ENCODE peak calls at places on chromosomes 6 and 20, in six cellular contexts. I, Q, B, E, J and G are unnamed samples.

GRCh38 chr20:36369739-36370138 is 63.6 kb downstream of the DLGAP4 start:
- DNase-seq in I (no peak), Q (no peak), B (no peak), E (no peak), J (no peak), G (no peak)

GRCh38 chr6:145025488-145025887 is 709.8 kb downstream of the EPM2A start:
- DNase-seq in I (no peak), Q (no peak), B (no peak), E (no peak), J (no peak), G (no peak)

GRCh38 chr6:658244-658643 is 1.3 kb upstream of the HUS1B start:
- DNase-seq in I (no peak), Q (no peak), B (no peak), E (no peak), J (no peak), G (no peak)

GRCh38 chr6:6583836-6584235 is 4.7 kb upstream of the LY86 start:
- DNase-seq in I (no peak), Q (no peak), B (no peak), E (no peak), J (no peak), G (no peak)

GRCh38 chr6:139243531-139243930 is 48.3 kb downstream of the TXLNB start:
- DNase-seq in I (no peak), Q (no peak), B (no peak), E (no peak), J (no peak), G (no peak)

GRCh38 chr20:46914789-46915359 is 20.2 kb downstream of the EYA2 start:
- DNase-seq in I (no peak), Q (no peak), B (no peak), E (peak), J (no peak), G (no peak)

GRCh38 chr6:128242765-128243403 is 277.5 kb downstream of the PTPRK start:
- DNase-seq in I (no peak), Q (no peak), B (no peak), E (no peak), J (no peak), G (no peak)

GRCh38 chr6:4348462-4349112 is 213.2 kb upstream of the ECI2 start:
- DNase-seq in I (no peak), Q (no peak), B (no peak), E (peak), J (no peak), G (no peak)

GRCh38 chr20:33518071-33518470 is 28.2 kb downstream of the CBFA2T2 start:
- DNase-seq in I (no peak), Q (no peak), B (no peak), E (no peak), J (no peak), G (no peak)

GRCh38 chr20:3209023-3209945 is at the start of gene ITPA:
- DNase-seq in I (peak), Q (peak), B (peak), E (no peak), J (peak), G (peak)

GRCh38 chr6:168774381-168774780 is 333.4 kb downstream of the SMOC2 start:
- DNase-seq in I (no peak), Q (no peak), B (no peak), E (no peak), J (no peak), G (no peak)

GRCh38 chr6:121839891-121840290 is 404.4 kb downstream of the GJA1 start:
- DNase-seq in I (no peak), Q (no peak), B (no peak), E (no peak), J (no peak), G (no peak)

GRCh38 chr20:920306-920705 is 4.2 kb upstream of the ANGPT4 start:
- DNase-seq in I (no peak), Q (no peak), B (no peak), E (no peak), J (no peak), G (no peak)

GRCh38 chr6:125421853-125422252 is 120.1 kb upstream of the HDDC2 start:
- DNase-seq in I (no peak), Q (peak), B (no peak), E (no peak), J (no peak), G (no peak)

GRCh38 chr20:5797843-5798462 is 47.8 kb downstream of the SHLD1 start:
- DNase-seq in I (no peak), Q (no peak), B (no peak), E (no peak), J (no peak), G (peak)

GRCh38 chr20:9068232-9068781 is 580 bp upstream of the PLCB4 start:
- DNase-seq in I (peak), Q (peak), B (peak), E (peak), J (no peak), G (peak)
- TF ChIP-seq POLR2A in I (peak), Q (no peak), B (no peak), E (no peak), J (no peak), G (no peak)

DNA sequence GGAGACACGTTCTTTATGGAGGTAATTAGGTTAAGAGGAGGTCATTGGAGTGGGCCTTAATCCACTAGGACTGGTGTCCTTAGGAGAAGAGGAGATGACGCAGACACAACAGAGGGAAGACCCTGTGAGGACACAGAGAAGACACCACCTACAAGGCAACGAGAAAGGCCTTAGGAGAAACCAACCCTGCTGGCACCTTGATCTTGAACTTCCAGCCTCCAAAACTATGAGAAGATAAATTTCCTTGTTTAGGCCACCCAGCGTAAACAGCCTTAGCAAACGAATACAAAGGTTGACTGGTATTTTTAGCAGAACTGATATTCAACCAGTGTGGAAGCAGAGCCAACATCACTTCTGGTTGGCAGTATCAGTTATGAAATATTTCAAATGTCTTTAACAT is 75.2 kb downstream of the GFOD1 start:
- DNase-seq in I (no peak), Q (no peak), B (no peak), E (no peak), J (no peak), G (no peak)
- H3K27ac ChIP-seq in I (peak), Q (peak), B (peak), E (no peak), J (peak), G (no peak)

GRCh38 chr6:165227644-165228329 is 81.6 kb downstream of the C6orf118 start:
- DNase-seq in I (no peak), Q (no peak), B (no peak), E (no peak), J (no peak), G (no peak)
- H3K4me3 ChIP-seq in I (no peak), Q (no peak), B (no peak), E (no peak), J (no peak), G (no peak)

GRCh38 chr6:155485756-155486155 is 30.1 kb upstream of the NOX3 start:
- DNase-seq in I (no peak), Q (no peak), B (no peak), E (no peak), J (no peak), G (no peak)

GRCh38 chr6:155486795-155487294 is 31.2 kb upstream of the NOX3 start:
- DNase-seq in I (no peak), Q (no peak), B (no peak), E (no peak), J (no peak), G (no peak)

GRCh38 chr6:155491421-155491820 is 35.8 kb upstream of the NOX3 start:
- DNase-seq in I (no peak), Q (no peak), B (no peak), E (no peak), J (no peak), G (no peak)

GRCh38 chr6:155483858-155484257 is 28.2 kb upstream of the NOX3 start:
- DNase-seq in I (no peak), Q (no peak), B (no peak), E (no peak), J (no peak), G (no peak)

DNA sequence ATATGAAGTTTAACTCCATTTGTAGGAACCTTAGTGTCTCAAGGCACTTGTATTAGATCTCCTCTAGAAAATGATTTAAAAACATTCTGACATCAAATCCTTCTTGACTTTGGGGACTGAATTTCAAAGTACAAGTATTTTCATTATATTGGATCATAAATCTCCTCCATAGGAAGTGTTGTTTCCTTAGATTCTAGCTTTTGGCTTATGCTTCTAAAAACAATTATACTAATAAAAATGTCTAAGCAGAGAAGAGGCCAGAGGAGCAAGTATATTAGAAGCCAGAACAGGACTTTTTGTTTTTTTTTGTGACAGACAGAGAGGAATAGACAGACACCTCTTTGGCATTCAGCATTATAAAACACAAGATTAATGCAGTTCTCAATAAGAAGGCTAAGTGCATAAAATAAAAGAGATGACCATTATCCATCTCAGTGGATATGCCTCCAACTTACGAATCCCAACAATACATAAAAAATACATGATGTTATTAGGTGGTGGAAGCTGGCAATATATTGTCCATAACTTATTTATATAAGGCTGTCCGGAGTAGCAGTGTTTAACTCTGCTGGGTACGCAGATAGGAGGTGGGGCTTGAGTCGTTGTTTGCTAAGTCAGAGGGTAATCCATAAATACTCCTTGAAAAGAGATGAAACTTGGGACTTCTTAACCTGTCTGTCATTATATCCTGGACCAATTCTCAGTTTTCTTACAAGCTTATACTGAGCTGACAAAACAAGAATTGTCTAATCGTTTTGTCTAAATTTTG is 31.9 kb upstream of the NOX3 start:
- DNase-seq in I (no peak), Q (no peak), B (no peak), E (no peak), J (no peak), G (no peak)
- TF ChIP-seq POLR2A in I (no peak), Q (no peak), B (no peak), E (no peak), J (no peak), G (no peak)

GRCh38 chr6:120735641-120736040 is 598.6 kb downstream of the TBC1D32 start:
- DNase-seq in I (no peak), Q (no peak), B (no peak), E (no peak), J (no peak), G (no peak)
- H3K27ac ChIP-seq in I (no peak), Q (no peak), B (no peak), E (no peak), J (no peak), G (no peak)

DNA sequence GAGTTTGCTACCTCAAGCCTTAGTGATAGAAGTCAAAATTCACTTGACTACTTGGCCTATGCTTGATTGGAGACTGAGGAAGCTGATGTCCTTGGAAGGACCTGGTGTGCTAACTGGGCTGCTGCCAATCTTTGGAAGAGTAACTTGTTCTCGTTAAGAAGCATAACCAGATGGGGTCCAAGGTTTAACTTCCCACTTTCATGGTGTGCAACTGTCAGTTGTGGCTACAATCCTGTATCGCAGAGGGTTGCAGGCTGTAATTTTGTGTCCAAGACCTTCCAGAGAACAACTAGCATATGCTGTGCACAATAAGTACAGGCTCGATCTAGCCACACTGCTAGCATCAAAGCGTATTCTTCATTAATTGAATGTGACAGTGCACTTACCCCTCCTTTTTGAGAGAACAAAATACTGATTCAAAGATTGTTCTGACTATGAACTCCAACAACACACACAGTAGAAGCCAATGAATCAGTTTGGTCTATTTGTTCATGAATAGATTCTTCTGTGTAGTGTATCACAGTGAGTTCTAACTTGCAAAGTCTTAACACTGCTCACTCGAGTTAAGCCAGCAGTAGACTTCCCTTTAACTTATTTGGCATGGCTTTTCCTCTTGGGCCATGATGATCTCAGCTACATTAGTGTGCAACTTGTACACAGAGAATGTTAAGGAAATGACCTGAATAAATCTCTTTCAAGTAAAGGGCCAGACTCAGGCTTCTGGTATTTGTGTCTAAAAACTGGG is 15.8 kb upstream of the PLCB1 start:
- DNase-seq in I (no peak), Q (no peak), B (no peak), E (no peak), J (no peak), G (no peak)
- H3K4me3 ChIP-seq in I (no peak), Q (no peak), B (no peak), E (no peak), J (no peak), G (no peak)